ENCODE peak calls at places on chromosomes 13 and 19, in four cellular contexts. M is cardiac muscle cell, C is neuronal stem cell, X is SK-N-DZ. H is an unnamed sample.

GRCh38 chr13:111372651-111373425 is 52.4 kb downstream of the TEX29 start:
- DNase-seq in M (no peak), C (no peak), X (no peak), H (no peak)

GRCh38 chr13:81487151-81487550 is 1146.2 kb upstream of the SPRY2 start:
- DNase-seq in M (peak; percentile 68), C (peak; percentile 29), X (peak; percentile 22), H (peak; percentile 81)

GRCh38 chr19:20079487-20079886 is 1.7 kb downstream of the ZNF90 start:
- DNase-seq in M (no peak), C (no peak), X (no peak), H (no peak)

GRCh38 chr13:52695856-52696255 is 43.2 kb downstream of the SUGT1 start:
- DNase-seq in M (no peak), C (no peak), X (no peak), H (peak; percentile 19)

GRCh38 chr19:6587093-6587820 is 3.7 kb downstream of the CD70 start:
- DNase-seq in M (no peak), C (no peak), X (no peak), H (peak; percentile 22)

GRCh38 chr13:82719987-82720386 is 1162.3 kb downstream of the SLITRK1 start:
- DNase-seq in M (no peak), C (no peak), X (no peak), H (no peak)

GRCh38 chr19:45098521-45099464 is 5.8 kb downstream of the PPP1R37 start:
- DNase-seq in M (no peak), C (no peak), X (no peak), H (no peak)

GRCh38 chr13:64054306-64054705 is 2638.7 kb upstream of the PCDH20 start:
- DNase-seq in M (no peak), C (no peak), X (no peak), H (no peak)

GRCh38 chr13:111951982-111952565 is 114.9 kb upstream of the SOX1 start:
- DNase-seq in M (no peak), C (no peak), X (no peak), H (no peak)

GRCh38 chr19:4064551-4065260 is 2.0 kb downstream of the ZBTB7A start:
- DNase-seq in M (peak; percentile 44), C (no peak), X (no peak), H (peak; percentile 58)

GRCh38 chr19:3275583-3276340 is 51.3 kb downstream of the CELF5 start:
- DNase-seq in M (peak; percentile 96), C (peak; percentile 91), X (peak; percentile 58), H (peak; percentile 87)

GRCh38 chr19:13873776-13874515 is 3.0 kb upstream of the NANOS3 start:
- DNase-seq in M (no peak), C (no peak), X (no peak), H (peak; percentile 27)

GRCh38 chr13:66665991-66666390 is 564.1 kb downstream of the PCDH9 start:
- DNase-seq in M (peak; percentile 45), C (peak; percentile 61), X (peak; percentile 86), H (peak; percentile 90)

GRCh38 chr19:46984077-46985010 is 35.3 kb upstream of the NPAS1 start:
- DNase-seq in M (peak; percentile 81), C (no peak), X (peak; percentile 24), H (peak; percentile 73)

GRCh38 chr19:12721656-12722565 is 1.8 kb downstream of the TNPO2 start:
- DNase-seq in M (peak; percentile 94), C (peak; percentile 80), X (peak; percentile 38), H (peak; percentile 82)

GRCh38 chr19:35549174-35549788 is 3.9 kb downstream of the TMEM147 start:
- DNase-seq in M (peak; percentile 89), C (peak; percentile 80), X (peak; percentile 73), H (peak; percentile 79)

GRCh38 chr13:24199016-24199415 is 38.5 kb downstream of the SPATA13 start:
- DNase-seq in M (no peak), C (no peak), X (no peak), H (no peak)

GRCh38 chr13:40506592-40507446 is 159.6 kb downstream of the FOXO1 start:
- DNase-seq in M (no peak), C (no peak), X (no peak), H (no peak)

GRCh38 chr19:23436944-23437343 is 41.7 kb upstream of the ZNF91 start:
- DNase-seq in M (no peak), C (no peak), X (no peak), H (peak; percentile 35)

GRCh38 chr19:47487551-47488515 is 3.8 kb upstream of the KPTN start:
- DNase-seq in M (no peak), C (no peak), X (no peak), H (no peak)

GRCh38 chr13:106533101-106533939 is 2.1 kb downstream of the EFNB2 start:
- DNase-seq in M (peak; percentile 92), C (peak; percentile 68), X (peak; percentile 79), H (peak; percentile 86)

GRCh38 chr19:38695319-38695683 is 47.9 kb downstream of the ACTN4 start:
- DNase-seq in M (no peak), C (no peak), X (no peak), H (no peak)

GRCh38 chr19:8302734-8303133 is 5.4 kb downstream of the CD320 start:
- DNase-seq in M (no peak), C (no peak), X (no peak), H (no peak)

GRCh38 chr19:46090444-46090843 is 34.0 kb downstream of the IGFL3 start:
- DNase-seq in M (no peak), C (no peak), X (no peak), H (no peak)

GRCh38 chr19:36939153-36939552 is 23.0 kb downstream of the ZNF568 start:
- DNase-seq in M (peak; percentile 4), C (no peak), X (no peak), H (peak; percentile 6)

GRCh38 chr13:30156826-30157615 is 150.3 kb downstream of the KATNAL1 start:
- DNase-seq in M (no peak), C (no peak), X (no peak), H (no peak)

GRCh38 chr13:41941174-41941573 is 19.7 kb downstream of the VWA8 start:
- DNase-seq in M (peak; percentile 32), C (no peak), X (no peak), H (no peak)

H was measured in ELR.